ENCODE peak calls at places on chromosomes 6 and 20, in eight cellular contexts. U is naive thymus-derived CD4-positive, alpha-beta T cell; Q is neuronal stem cell; E is cardiac muscle cell; V is lung; O is fibroblast of lung; A is CD4-positive, alpha-beta memory T cell; W is RWPE2. Z is an unnamed sample.

GRCh38 chr6:56752009-56752408 is 109.3 kb upstream of the DST start:
- DNase-seq in E (peak; percentile 47), W (no peak), O (peak; percentile 95), U (no peak), Q (no peak), A (no peak), V (peak; percentile 59), Z (no peak)

GRCh38 chr6:6881438-6882267 is 226.1 kb upstream of the RREB1 start:
- DNase-seq in W (no peak), O (peak; percentile 22), V (no peak), A (no peak), Q (no peak), U (no peak), E (peak; percentile 18), Z (no peak)

GRCh38 chr6:7644394-7644793 is 54.4 kb downstream of the SNRNP48 start:
- DNase-seq in Q (no peak), U (no peak), O (no peak), A (no peak), W (no peak), V (no peak), E (no peak), Z (no peak)

GRCh38 chr20:62902926-62903615 is 23.2 kb downstream of the DIDO1 start:
- DNase-seq in W (peak; percentile 72), E (no peak), O (peak; percentile 63), Q (no peak), V (no peak), A (no peak), U (no peak), Z (no peak)

GRCh38 chr20:8151371-8151770 is 19.3 kb downstream of the PLCB1 start:
- DNase-seq in E (peak; percentile 40), O (peak; percentile 78), W (no peak), Q (no peak), U (no peak), A (no peak), V (no peak), Z (no peak)

GRCh38 chr20:58173930-58174707 is 54.3 kb downstream of the ANKRD60 start:
- DNase-seq in A (no peak), O (no peak), E (no peak), V (no peak), Q (no peak), U (no peak), W (no peak), Z (no peak)

GRCh38 chr6:132973556-132973993 is 159.2 kb downstream of the RPS12 start:
- DNase-seq in A (no peak), V (no peak), W (no peak), Q (no peak), E (no peak), U (no peak), O (no peak), Z (no peak)

GRCh38 chr6:38262041-38262440 is 377.7 kb downstream of the BTBD9 start:
- DNase-seq in A (no peak), E (peak; percentile 72), O (peak; percentile 96), U (no peak), Q (peak; percentile 35), W (no peak), V (no peak), Z (no peak)

GRCh38 chr6:388202-388903 is 3.2 kb upstream of the IRF4 start:
- DNase-seq in U (no peak), E (peak; percentile 27), Q (no peak), A (no peak), V (no peak), W (no peak), O (no peak), Z (no peak)

GRCh38 chr6:384898-385297 is 6.7 kb upstream of the IRF4 start:
- DNase-seq in W (no peak), V (no peak), E (no peak), Q (no peak), O (no peak), A (no peak), U (no peak), Z (no peak)

GRCh38 chr6:385614-386013 is 5.9 kb upstream of the IRF4 start:
- DNase-seq in O (no peak), E (no peak), V (no peak), W (no peak), U (no peak), Q (no peak), A (no peak), Z (no peak)

GRCh38 chr6:387293-387694 is 4.3 kb upstream of the IRF4 start:
- DNase-seq in E (peak; percentile 12), W (no peak), Q (no peak), U (no peak), V (no peak), A (no peak), O (peak; percentile 17), Z (no peak)

DNA sequence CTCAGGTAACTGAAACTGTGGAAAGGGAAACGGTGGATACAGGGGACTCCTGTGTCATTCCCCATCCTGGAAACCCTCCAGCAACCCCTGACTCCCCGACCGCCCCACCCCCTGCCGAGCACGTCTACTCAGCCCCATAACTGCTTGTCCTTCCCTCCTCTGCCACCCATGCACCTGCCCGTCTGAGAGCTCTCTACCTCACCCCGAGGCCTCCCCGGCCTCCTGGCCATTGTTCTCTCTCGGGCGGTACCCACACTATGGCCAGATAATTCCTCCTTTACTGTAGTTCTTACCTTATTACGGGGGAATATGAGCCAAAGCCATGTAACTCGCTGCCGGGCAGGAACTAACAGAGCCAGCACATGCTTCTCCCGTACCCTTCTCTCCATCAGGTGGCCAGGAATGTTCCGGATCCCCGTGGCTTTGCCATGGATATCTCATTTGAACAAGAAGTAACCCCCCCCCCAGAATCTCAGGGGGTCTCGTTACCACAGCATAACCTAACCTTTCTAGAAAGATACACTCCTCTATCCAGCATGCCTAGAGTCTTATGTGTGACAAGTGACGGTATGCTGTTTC is 4.8 kb upstream of the IRF4 start:
- DNase-seq in W (no peak), E (no peak), Q (no peak), A (no peak), U (no peak), O (no peak), V (no peak), Z (no peak)
- H3K27me3 ChIP-seq in W (peaks cover 39% of the 10 kb centered on the region), E (peaks cover 90% of the 10 kb centered on the region), Q (peaks cover 20% of the 10 kb centered on the region), A (no peaks in the 10 kb centered on the region), U (no peaks in the 10 kb centered on the region), O (peaks cover 15% of the 10 kb centered on the region), V (no peaks in the 10 kb centered on the region), Z (peaks cover 9% of the 10 kb centered on the region)

GRCh38 chr6:10415593-10416480 is 963 bp upstream of the TFAP2A start:
- DNase-seq in V (no peak), E (no peak), O (no peak), U (no peak), Q (no peak), A (no peak), W (no peak), Z (peak; percentile 19)

GRCh38 chr6:10412948-10413849 is 1.7 kb downstream of the TFAP2A start:
- DNase-seq in Q (no peak), V (no peak), A (no peak), E (no peak), W (peak; percentile 89), O (no peak), U (no peak), Z (no peak)

GRCh38 chr6:10414766-10415592 is at the start of gene TFAP2A:
- DNase-seq in Q (no peak), O (peak; percentile 29), V (no peak), E (peak; percentile 42), U (no peak), W (peak; percentile 83), A (no peak), Z (no peak)

GRCh38 chr6:10412165-10412947 is 2.5 kb downstream of the TFAP2A start:
- DNase-seq in V (no peak), Q (no peak), W (peak; percentile 82), O (peak; percentile 27), E (peak; percentile 71), A (peak; percentile 65), U (no peak), Z (peak; percentile 33)

DNA sequence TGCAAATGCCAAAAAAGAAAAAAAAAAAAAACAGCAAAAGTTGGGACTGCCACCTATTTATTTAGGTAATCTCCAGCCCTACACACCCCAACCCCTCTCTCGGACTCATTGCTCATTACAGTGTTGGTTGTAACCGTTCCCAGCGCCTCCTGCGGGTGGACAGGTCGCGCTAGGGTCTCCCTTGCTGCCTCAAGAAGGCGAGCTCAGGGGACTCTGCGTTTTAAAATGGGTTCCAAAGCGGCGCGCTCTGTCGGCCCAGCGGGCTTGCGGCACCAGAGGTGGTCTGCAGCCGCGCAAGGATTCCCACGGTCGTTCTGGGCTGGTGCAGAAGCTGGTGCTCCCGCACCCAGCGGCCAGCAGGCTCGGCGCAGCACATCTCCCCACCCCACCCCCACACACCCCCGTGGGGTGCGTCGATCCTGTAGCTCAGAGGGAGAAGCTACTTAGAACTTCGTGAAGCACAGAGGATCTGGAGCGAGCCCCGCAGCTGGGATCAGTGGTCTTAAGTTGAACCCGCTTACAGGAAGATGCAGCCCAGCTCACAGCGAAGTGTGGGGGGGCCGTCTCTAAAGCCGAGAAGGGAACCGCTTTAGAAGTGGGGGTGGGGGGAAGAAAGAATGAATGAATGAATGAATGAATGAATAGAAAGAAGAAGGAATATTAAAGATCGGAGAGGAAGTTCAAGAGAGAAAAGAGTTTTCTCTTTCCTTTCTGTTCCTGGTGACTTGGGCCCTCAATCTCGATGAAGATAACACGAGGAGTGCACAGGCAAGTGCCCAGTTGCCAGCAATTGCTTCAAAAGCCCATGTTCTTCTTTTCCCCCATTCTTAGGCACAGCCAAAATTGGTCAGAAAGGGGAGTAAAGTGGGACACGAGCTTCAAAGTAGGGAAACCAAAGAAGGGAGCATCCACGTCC is 766 bp downstream of the TFAP2A start:
- DNase-seq in V (no peak), Q (no peak), O (no peak), E (no peak), A (no peak), U (no peak), W (peak; percentile 75), Z (no peak)
- H3K27me3 ChIP-seq in V (peaks cover 4% of the 10 kb centered on the region), Q (peaks cover 99% of the 10 kb centered on the region), O (peaks cover 84% of the 10 kb centered on the region), E (peaks cover 100% of the 10 kb centered on the region), A (peaks cover 58% of the 10 kb centered on the region), U (peaks cover 32% of the 10 kb centered on the region), W (no peaks in the 10 kb centered on the region), Z (peaks cover 15% of the 10 kb centered on the region)

GRCh38 chr20:19522080-19522801 is 235.8 kb upstream of the RIN2 start:
- DNase-seq in E (no peak), V (no peak), O (no peak), A (no peak), W (no peak), Q (no peak), U (no peak), Z (no peak)

GRCh38 chr20:19519461-19519860 is 238.6 kb upstream of the RIN2 start:
- DNase-seq in V (no peak), E (no peak), Q (no peak), U (no peak), A (no peak), W (no peak), O (no peak), Z (no peak)

GRCh38 chr20:19524691-19525090 is 233.4 kb upstream of the RIN2 start:
- DNase-seq in Q (no peak), O (no peak), E (no peak), V (no peak), W (no peak), U (no peak), A (no peak), Z (no peak)

GRCh38 chr20:19523191-19523590 is 234.9 kb upstream of the RIN2 start:
- DNase-seq in A (no peak), W (no peak), E (no peak), U (no peak), Q (no peak), V (no peak), O (no peak), Z (no peak)

DNA sequence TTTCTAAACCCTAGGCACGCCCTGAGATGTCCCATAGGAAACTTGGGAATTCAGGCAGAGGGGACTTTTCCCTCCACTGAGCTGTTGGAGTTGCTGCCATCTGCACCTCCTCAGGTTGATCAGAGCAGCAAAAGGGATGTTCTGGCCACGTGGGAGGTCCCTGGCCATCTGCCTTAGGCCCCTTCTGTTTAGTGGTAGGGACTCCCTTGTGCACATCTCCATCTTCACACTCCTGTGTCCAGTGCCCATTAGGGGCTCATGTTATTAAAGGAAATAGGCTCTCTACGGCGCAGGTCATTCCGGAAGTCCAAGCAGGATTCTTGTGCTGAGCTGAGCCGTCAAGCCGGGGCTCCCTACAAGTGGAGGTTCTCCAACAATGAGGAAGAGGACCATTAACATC is 237.8 kb upstream of the RIN2 start:
- DNase-seq in Q (no peak), V (no peak), E (no peak), O (no peak), A (no peak), U (no peak), W (no peak), Z (no peak)
- H3K27me3 ChIP-seq in Q (no peaks in the 10 kb centered on the region), V (no peaks in the 10 kb centered on the region), E (no peaks in the 10 kb centered on the region), O (no peaks in the 10 kb centered on the region), A (no peaks in the 10 kb centered on the region), U (no peaks in the 10 kb centered on the region), W (no peaks in the 10 kb centered on the region), Z (no peaks in the 10 kb centered on the region)

GRCh38 chr6:108157234-108157971 is 8.4 kb upstream of the NR2E1 start:
- DNase-seq in E (no peak), W (no peak), U (no peak), Q (peak; percentile 95), A (no peak), O (no peak), V (no peak), Z (no peak)
- H3K27me3 ChIP-seq in E (peaks cover 100% of the 10 kb centered on the region), W (peaks cover 89% of the 10 kb centered on the region), U (peaks cover 4% of the 10 kb centered on the region), Q (peaks cover 17% of the 10 kb centered on the region), A (peaks cover 49% of the 10 kb centered on the region), O (peaks cover 60% of the 10 kb centered on the region), V (peaks cover 6% of the 10 kb centered on the region), Z (peaks cover 44% of the 10 kb centered on the region)